ENCODE peak calls at places on chromosomes 3 and 15, in eight cellular contexts. K is upper lobe of right lung, W is body of pancreas, A is neural crest cell, Z is RWPE1, Q is esophagus muscularis mucosa, N is psoas muscle, B is foreskin fibroblast. J is an unnamed sample.

GRCh38 chr3:9942164-9942563 is 8.5 kb downstream of the CRELD1 start:
- DNase-seq in K (peak; percentile 7), W (no peak), A (no peak), Z (no peak), Q (no peak), N (no peak), B (no peak), J (no peak)

GRCh38 chr3:64398431-64398830 is 173.2 kb upstream of the PRICKLE2 start:
- DNase-seq in K (no peak), W (no peak), A (no peak), Z (no peak), Q (no peak), N (no peak), B (peak; percentile 76), J (peak; percentile 72)

GRCh38 chr15:88166330-88166993 is 90.1 kb downstream of the NTRK3 start:
- DNase-seq in K (no peak), W (peak; percentile 6), A (peak; percentile 28), Z (peak; percentile 13), Q (no peak), N (no peak), B (no peak), J (no peak)

GRCh38 chr3:152405915-152406802 is 137.4 kb downstream of the MBNL1 start:
- DNase-seq in K (no peak), W (no peak), A (no peak), Z (peak; percentile 67), Q (no peak), N (no peak), B (peak; percentile 81), J (peak; percentile 81)

GRCh38 chr15:70605606-70606410 is 157.6 kb downstream of the UACA start:
- DNase-seq in K (no peak), W (peak; percentile 91), A (no peak), Z (no peak), Q (peak; percentile 95), N (peak; percentile 71), B (peak; percentile 57), J (peak; percentile 44)

GRCh38 chr3:116444819-116445290 is 432 bp downstream of the LSAMP start:
- DNase-seq in K (no peak), W (no peak), A (peak; percentile 20), Z (no peak), Q (no peak), N (no peak), B (no peak), J (no peak)

GRCh38 chr15:89783111-89783860 is 7.2 kb downstream of the MESP2 start:
- DNase-seq in K (no peak), W (peak; percentile 63), A (no peak), Z (no peak), Q (no peak), N (no peak), B (peak; percentile 85), J (peak; percentile 69)

GRCh38 chr3:120416868-120417267 is 33.9 kb downstream of the FSTL1 start:
- DNase-seq in K (no peak), W (peak; percentile 8), A (no peak), Z (no peak), Q (no peak), N (no peak), B (no peak), J (no peak)

GRCh38 chr3:177525987-177526712 is 328.9 kb upstream of the TBL1XR1 start:
- DNase-seq in K (no peak), W (no peak), A (no peak), Z (no peak), Q (no peak), N (no peak), B (no peak), J (no peak)

GRCh38 chr3:165194477-165195135 is 1.6 kb downstream of the SLITRK3 start:
- DNase-seq in K (no peak), W (no peak), A (no peak), Z (no peak), Q (no peak), N (no peak), B (no peak), J (no peak)

GRCh38 chr3:25037049-25037547 is 391.0 kb upstream of the RARB start:
- DNase-seq in K (no peak), W (no peak), A (no peak), Z (no peak), Q (no peak), N (no peak), B (peak; percentile 2), J (peak; percentile 77)

GRCh38 chr3:33071181-33071580 is 25.8 kb downstream of the GLB1 start:
- DNase-seq in K (no peak), W (no peak), A (no peak), Z (no peak), Q (no peak), N (no peak), B (no peak), J (no peak)

GRCh38 chr15:48963524-48964113 is at the start of gene SHC4:
- DNase-seq in K (peak; percentile 67), W (peak; percentile 64), A (peak; percentile 54), Z (peak; percentile 92), Q (no peak), N (peak; percentile 78), B (peak; percentile 79), J (no peak)

GRCh38 chr3:39207361-39208192 is 15.2 kb upstream of the XIRP1 start:
- DNase-seq in K (no peak), W (no peak), A (no peak), Z (no peak), Q (peak; percentile 86), N (no peak), B (no peak), J (no peak)

GRCh38 chr15:85886345-85886935 is 91.7 kb upstream of the KLHL25 start:
- DNase-seq in K (no peak), W (no peak), A (no peak), Z (no peak), Q (no peak), N (peak; percentile 89), B (no peak), J (no peak)

GRCh38 chr15:76979331-76979925 is 15.5 kb upstream of the PSTPIP1 start:
- DNase-seq in K (no peak), W (no peak), A (no peak), Z (no peak), Q (no peak), N (no peak), B (no peak), J (no peak)

GRCh38 chr3:145639207-145639606 is 521.8 kb downstream of the PLOD2 start:
- DNase-seq in K (no peak), W (no peak), A (no peak), Z (no peak), Q (no peak), N (no peak), B (no peak), J (no peak)

GRCh38 chr15:25862469-25863066 is 559 bp downstream of the ATP10A start:
- DNase-seq in K (peak; percentile 83), W (peak; percentile 14), A (no peak), Z (no peak), Q (no peak), N (no peak), B (no peak), J (no peak)

GRCh38 chr15:71627604-71628003 is 182.8 kb upstream of the NR2E3 start:
- DNase-seq in K (no peak), W (no peak), A (no peak), Z (no peak), Q (no peak), N (no peak), B (no peak), J (no peak)

GRCh38 chr3:22565393-22565792 is 637.7 kb upstream of the UBE2E2 start:
- DNase-seq in K (no peak), W (no peak), A (no peak), Z (no peak), Q (no peak), N (no peak), B (no peak), J (no peak)

DNA sequence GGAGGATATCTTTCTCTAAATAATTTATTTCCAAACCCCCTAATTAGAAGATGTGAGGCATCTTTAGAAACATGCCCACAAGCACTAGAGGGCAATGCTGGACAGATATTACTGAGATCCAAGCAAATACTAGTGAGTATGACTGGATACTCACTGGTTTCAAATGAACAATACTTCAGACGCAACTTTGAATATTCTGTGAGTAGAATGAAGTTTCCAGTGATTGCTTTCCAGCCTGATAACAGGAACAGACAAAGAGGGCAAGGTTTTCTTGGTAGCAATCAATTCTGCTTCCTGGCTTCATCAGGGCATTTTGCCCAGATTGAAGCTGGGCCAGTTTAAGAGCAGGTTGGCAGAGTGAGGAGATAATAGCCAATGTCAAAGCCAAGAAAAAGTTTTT is 442.6 kb upstream of the PDZRN3 start:
- DNase-seq in K (no peak), W (peak; percentile 34), A (no peak), Z (no peak), Q (no peak), N (no peak), B (peak; percentile 29), J (peak; percentile 4)
- TF ChIP-seq CTCF in K (peak; percentile 25), W (peak; percentile 8), A (peak; percentile 41), Z (no peak), Q (no peak), N (no peak), B (peak; percentile 33), J (peak; percentile 34)

DNA sequence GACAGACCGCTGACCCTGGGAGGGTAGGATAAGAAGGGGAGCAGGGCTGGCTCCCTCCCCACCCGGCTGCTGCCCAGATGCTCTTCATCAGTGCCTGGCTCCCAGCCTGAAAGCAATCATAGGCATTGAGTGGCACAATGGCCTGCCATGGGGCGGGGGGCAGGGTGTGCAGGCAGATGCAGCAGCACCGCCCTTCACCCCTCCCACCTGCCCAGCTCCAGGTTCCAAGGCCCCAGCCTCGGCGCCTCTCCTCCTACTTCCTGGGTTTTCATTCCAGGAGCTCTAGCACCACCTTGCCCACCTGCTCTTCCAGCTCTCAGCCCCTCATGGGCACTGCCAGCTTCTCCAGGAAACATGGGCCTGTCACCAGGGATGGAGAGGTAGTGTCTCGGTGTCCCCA is 101.7 kb downstream of the MEGF11 start:
- DNase-seq in K (no peak), W (peak; percentile 66), A (no peak), Z (no peak), Q (no peak), N (no peak), B (no peak), J (no peak)
- TF ChIP-seq CTCF in K (no peak), W (peak; percentile 24), A (no peak), Z (no peak), Q (no peak), N (no peak), B (no peak), J (no peak)

DNA sequence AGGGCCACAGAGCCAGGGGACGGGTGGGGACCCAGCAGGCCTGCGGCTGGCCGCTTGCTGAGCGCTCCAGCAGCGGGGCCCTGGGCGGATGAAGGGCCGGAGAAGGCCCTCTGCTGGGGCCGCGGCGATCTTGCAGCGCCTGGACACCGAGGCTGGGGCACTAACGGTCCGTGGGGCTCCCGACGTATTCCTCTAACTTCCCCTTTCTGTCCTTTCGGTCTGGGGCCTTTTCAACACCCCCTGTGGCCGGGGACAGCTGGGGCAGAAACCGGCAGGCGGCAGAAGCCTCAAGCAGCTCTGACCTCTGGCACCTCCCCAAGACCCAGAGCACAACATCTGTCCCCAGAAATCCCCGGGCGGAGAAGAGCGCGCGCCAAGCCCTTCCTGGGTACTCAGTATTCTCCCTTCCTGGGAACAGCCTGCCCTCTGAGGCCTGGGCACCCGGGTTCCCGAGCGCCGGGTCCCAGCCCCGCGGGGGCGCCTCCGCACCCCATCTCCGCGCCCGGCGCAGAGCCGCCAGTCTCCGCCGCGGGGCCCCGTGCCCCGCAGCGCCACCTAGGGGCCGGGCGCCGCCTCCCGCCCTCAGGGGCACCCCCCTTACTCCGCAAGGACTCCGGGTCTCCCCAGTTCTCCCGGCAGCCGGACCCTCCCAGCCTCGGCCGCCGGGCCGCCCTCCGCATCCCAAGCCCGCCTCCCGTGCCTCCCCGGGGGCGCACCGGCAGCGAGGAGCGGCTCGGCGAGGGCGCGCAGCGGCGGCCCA is 587 bp upstream of the SLCO3A1 start:
- DNase-seq in K (peak; percentile 91), W (peak; percentile 67), A (peak; percentile 59), Z (peak; percentile 80), Q (peak; percentile 93), N (peak; percentile 90), B (peak; percentile 9), J (peak; percentile 23)
- TF ChIP-seq CTCF in K (peak; percentile 65), W (peak; percentile 62), A (peak; percentile 76), Z (peak; percentile 96), Q (peak; percentile 68), N (peak; percentile 74), B (peak; percentile 67), J (peak; percentile 64)

GRCh38 chr3:4670352-4670751 is 177.2 kb downstream of the ITPR1 start:
- DNase-seq in K (no peak), W (peak; percentile 22), A (no peak), Z (peak; percentile 4), Q (no peak), N (no peak), B (no peak), J (no peak)
- TF ChIP-seq CTCF in K (no peak), W (no peak), A (peak; percentile 52), Z (peak; percentile 14), Q (peak; percentile 10), N (no peak), B (peak; percentile 41), J (peak; percentile 38)

J was measured in AG09319.